ENCODE peak calls at places on chromosomes 4 and X, in four cellular contexts. One of them, this sample, is unnamed.

GRCh38 chrX:131812847-131813825 is 210.0 kb upstream of the STK26 start:
- DNase-seq in cardiac muscle cell: no peak
- DNase-seq in activated naive CD4-positive, alpha-beta T cell treated with anti-CD3 and anti-CD28 coated beads, Interleukin-2, amount 10 ng/mL, durations not matched to agents 7 days and 5 days: peak; percentile 83
- DNase-seq in nephron progenitor cell: no peak
- DNase-seq in this sample: no peak

GRCh38 chrX:107561468-107562215 is 66.7 kb upstream of the PRPS1 start:
- DNase-seq in cardiac muscle cell: no peak
- DNase-seq in activated naive CD4-positive, alpha-beta T cell treated with anti-CD3 and anti-CD28 coated beads, Interleukin-2, amount 10 ng/mL, durations not matched to agents 7 days and 5 days: no peak
- DNase-seq in nephron progenitor cell: no peak
- DNase-seq in this sample: no peak

GRCh38 chrX:103442536-103442901 is 66.2 kb downstream of the BEX3 start:
- DNase-seq in cardiac muscle cell: no peak
- DNase-seq in activated naive CD4-positive, alpha-beta T cell treated with anti-CD3 and anti-CD28 coated beads, Interleukin-2, amount 10 ng/mL, durations not matched to agents 7 days and 5 days: no peak
- DNase-seq in nephron progenitor cell: no peak
- DNase-seq in this sample: no peak

GRCh38 chr4:134862116-134862515 is 660.5 kb upstream of the PABPC4L start:
- DNase-seq in cardiac muscle cell: no peak
- DNase-seq in activated naive CD4-positive, alpha-beta T cell treated with anti-CD3 and anti-CD28 coated beads, Interleukin-2, amount 10 ng/mL, durations not matched to agents 7 days and 5 days: no peak
- DNase-seq in nephron progenitor cell: no peak
- DNase-seq in this sample: no peak

GRCh38 chr4:103018391-103019318 is 850 bp downstream of the SLC9B1 start:
- DNase-seq in cardiac muscle cell: no peak
- DNase-seq in activated naive CD4-positive, alpha-beta T cell treated with anti-CD3 and anti-CD28 coated beads, Interleukin-2, amount 10 ng/mL, durations not matched to agents 7 days and 5 days: no peak
- DNase-seq in nephron progenitor cell: no peak
- DNase-seq in this sample: no peak

GRCh38 chr4:164012396-164013027 is 518.0 kb downstream of the TMA16 start:
- DNase-seq in cardiac muscle cell: peak; percentile 71
- DNase-seq in activated naive CD4-positive, alpha-beta T cell treated with anti-CD3 and anti-CD28 coated beads, Interleukin-2, amount 10 ng/mL, durations not matched to agents 7 days and 5 days: peak; percentile 25
- DNase-seq in nephron progenitor cell: peak; percentile 59
- DNase-seq in this sample: no peak

GRCh38 chr4:99078336-99078735 is 10.3 kb downstream of the ADH5 start:
- DNase-seq in cardiac muscle cell: no peak
- DNase-seq in activated naive CD4-positive, alpha-beta T cell treated with anti-CD3 and anti-CD28 coated beads, Interleukin-2, amount 10 ng/mL, durations not matched to agents 7 days and 5 days: no peak
- DNase-seq in nephron progenitor cell: no peak
- DNase-seq in this sample: no peak

GRCh38 chr4:170090667-170091052 is 904 bp upstream of the AADAT start:
- DNase-seq in cardiac muscle cell: no peak
- DNase-seq in activated naive CD4-positive, alpha-beta T cell treated with anti-CD3 and anti-CD28 coated beads, Interleukin-2, amount 10 ng/mL, durations not matched to agents 7 days and 5 days: no peak
- DNase-seq in nephron progenitor cell: no peak
- DNase-seq in this sample: no peak

GRCh38 chr4:3519468-3520264 is 12.6 kb downstream of the LRPAP1 start:
- DNase-seq in cardiac muscle cell: no peak
- DNase-seq in activated naive CD4-positive, alpha-beta T cell treated with anti-CD3 and anti-CD28 coated beads, Interleukin-2, amount 10 ng/mL, durations not matched to agents 7 days and 5 days: no peak
- DNase-seq in nephron progenitor cell: no peak
- DNase-seq in this sample: no peak

GRCh38 chr4:87559090-87559837 is 30.1 kb upstream of the SPARCL1 start:
- DNase-seq in cardiac muscle cell: peak; percentile 24
- DNase-seq in activated naive CD4-positive, alpha-beta T cell treated with anti-CD3 and anti-CD28 coated beads, Interleukin-2, amount 10 ng/mL, durations not matched to agents 7 days and 5 days: peak; percentile 72
- DNase-seq in nephron progenitor cell: peak; percentile 4
- DNase-seq in this sample: no peak

GRCh38 chrX:16807548-16807947 is 21.3 kb downstream of the TXLNG start:
- DNase-seq in cardiac muscle cell: peak; percentile 23
- DNase-seq in activated naive CD4-positive, alpha-beta T cell treated with anti-CD3 and anti-CD28 coated beads, Interleukin-2, amount 10 ng/mL, durations not matched to agents 7 days and 5 days: no peak
- DNase-seq in nephron progenitor cell: no peak
- DNase-seq in this sample: no peak

GRCh38 chrX:130393451-130394074 is 8.1 kb upstream of the GPR119 start:
- DNase-seq in cardiac muscle cell: peak; percentile 63
- DNase-seq in activated naive CD4-positive, alpha-beta T cell treated with anti-CD3 and anti-CD28 coated beads, Interleukin-2, amount 10 ng/mL, durations not matched to agents 7 days and 5 days: peak; percentile 25
- DNase-seq in nephron progenitor cell: peak; percentile 61
- DNase-seq in this sample: peak; percentile 38

GRCh38 chr4:143407475-143407874 is 70.8 kb downstream of the GAB1 start:
- DNase-seq in cardiac muscle cell: no peak
- DNase-seq in activated naive CD4-positive, alpha-beta T cell treated with anti-CD3 and anti-CD28 coated beads, Interleukin-2, amount 10 ng/mL, durations not matched to agents 7 days and 5 days: no peak
- DNase-seq in nephron progenitor cell: no peak
- DNase-seq in this sample: no peak

GRCh38 chr4:8207314-8207713 is 8.2 kb downstream of the SH3TC1 start:
- DNase-seq in cardiac muscle cell: no peak
- DNase-seq in activated naive CD4-positive, alpha-beta T cell treated with anti-CD3 and anti-CD28 coated beads, Interleukin-2, amount 10 ng/mL, durations not matched to agents 7 days and 5 days: no peak
- DNase-seq in nephron progenitor cell: no peak
- DNase-seq in this sample: no peak

GRCh38 chr4:89957527-89957926 is 62.9 kb downstream of the MMRN1 start:
- DNase-seq in cardiac muscle cell: no peak
- DNase-seq in activated naive CD4-positive, alpha-beta T cell treated with anti-CD3 and anti-CD28 coated beads, Interleukin-2, amount 10 ng/mL, durations not matched to agents 7 days and 5 days: no peak
- DNase-seq in nephron progenitor cell: no peak
- DNase-seq in this sample: no peak

GRCh38 chr4:102817613-102818268 is 9.6 kb downstream of the UBE2D3 start:
- DNase-seq in cardiac muscle cell: no peak
- DNase-seq in activated naive CD4-positive, alpha-beta T cell treated with anti-CD3 and anti-CD28 coated beads, Interleukin-2, amount 10 ng/mL, durations not matched to agents 7 days and 5 days: no peak
- DNase-seq in nephron progenitor cell: no peak
- DNase-seq in this sample: no peak

GRCh38 chr4:105145913-105146285 is 777 bp upstream of the TET2 start:
- DNase-seq in cardiac muscle cell: peak; percentile 14
- DNase-seq in activated naive CD4-positive, alpha-beta T cell treated with anti-CD3 and anti-CD28 coated beads, Interleukin-2, amount 10 ng/mL, durations not matched to agents 7 days and 5 days: peak; percentile 55
- DNase-seq in nephron progenitor cell: no peak
- DNase-seq in this sample: no peak

GRCh38 chrX:107677501-107677901 is 49.2 kb downstream of the PRPS1 start:
- DNase-seq in cardiac muscle cell: peak; percentile 29
- DNase-seq in activated naive CD4-positive, alpha-beta T cell treated with anti-CD3 and anti-CD28 coated beads, Interleukin-2, amount 10 ng/mL, durations not matched to agents 7 days and 5 days: no peak
- DNase-seq in nephron progenitor cell: no peak
- DNase-seq in this sample: no peak

GRCh38 chr4:3372264-3372932 is 69.4 kb upstream of the HGFAC start:
- DNase-seq in cardiac muscle cell: no peak
- DNase-seq in activated naive CD4-positive, alpha-beta T cell treated with anti-CD3 and anti-CD28 coated beads, Interleukin-2, amount 10 ng/mL, durations not matched to agents 7 days and 5 days: no peak
- DNase-seq in nephron progenitor cell: no peak
- DNase-seq in this sample: no peak

GRCh38 chr4:15668566-15669435 is 12.8 kb upstream of the FAM200B start:
- DNase-seq in cardiac muscle cell: no peak
- DNase-seq in activated naive CD4-positive, alpha-beta T cell treated with anti-CD3 and anti-CD28 coated beads, Interleukin-2, amount 10 ng/mL, durations not matched to agents 7 days and 5 days: no peak
- DNase-seq in nephron progenitor cell: no peak
- DNase-seq in this sample: no peak

GRCh38 chr4:112517067-112517588 is 1.1 kb upstream of the NEUROG2 start:
- DNase-seq in cardiac muscle cell: no peak
- DNase-seq in activated naive CD4-positive, alpha-beta T cell treated with anti-CD3 and anti-CD28 coated beads, Interleukin-2, amount 10 ng/mL, durations not matched to agents 7 days and 5 days: peak; percentile 33
- DNase-seq in nephron progenitor cell: peak; percentile 53
- DNase-seq in this sample: no peak

GRCh38 chr4:53015681-53016080 is 153.6 kb downstream of the RASL11B start:
- DNase-seq in cardiac muscle cell: peak; percentile 75
- DNase-seq in activated naive CD4-positive, alpha-beta T cell treated with anti-CD3 and anti-CD28 coated beads, Interleukin-2, amount 10 ng/mL, durations not matched to agents 7 days and 5 days: peak; percentile 27
- DNase-seq in nephron progenitor cell: peak; percentile 57
- DNase-seq in this sample: no peak

This sample was measured in SJSA1.